ENCODE peak calls at places on chromosomes 5 and 9, in eight cellular contexts. W, B, Y, I, C, X, K and M are unnamed samples.

GRCh38 chr9:127773981-127774380 is 4.5 kb downstream of the SH2D3C start:
- DNase-seq in B (no peak), K (no peak), W (no peak), I (no peak), X (no peak), C (no peak), Y (no peak), M (no peak)

GRCh38 chr9:127075592-127076380 is 46.6 kb downstream of the ANGPTL2 start:
- DNase-seq in K (no peak), C (peak; percentile 37), X (no peak), I (no peak), B (no peak), W (no peak), Y (no peak), M (no peak)

GRCh38 chr5:135491038-135491551 is 38.9 kb upstream of the TIFAB start:
- DNase-seq in W (no peak), B (no peak), Y (no peak), C (no peak), K (no peak), I (no peak), X (no peak), M (no peak)

GRCh38 chr5:83509535-83509934 is 38.0 kb downstream of the VCAN start:
- DNase-seq in K (no peak), Y (no peak), X (no peak), B (peak; percentile 84), W (no peak), I (no peak), C (peak; percentile 90), M (peak; percentile 14)

GRCh38 chr9:78064075-78064474 is 32.5 kb upstream of the GNAQ start:
- DNase-seq in I (no peak), W (peak; percentile 31), K (no peak), C (no peak), B (no peak), Y (no peak), X (no peak), M (no peak)

GRCh38 chr9:36191290-36191645 is 547 bp downstream of the CLTA start:
- DNase-seq in C (peak; percentile 46), I (no peak), X (no peak), B (peak; percentile 44), K (no peak), Y (peak; percentile 36), W (peak; percentile 36), M (no peak)

GRCh38 chr5:173627860-173628392 is 11.5 kb upstream of the BOD1 start:
- DNase-seq in B (no peak), X (no peak), Y (no peak), I (no peak), K (peak; percentile 64), W (no peak), C (no peak), M (no peak)

GRCh38 chr5:171314728-171315385 is 5.8 kb downstream of the TLX3 start:
- DNase-seq in W (peak; percentile 54), Y (no peak), X (no peak), K (peak; percentile 52), I (no peak), C (peak; percentile 24), B (no peak), M (no peak)

GRCh38 chr9:77449177-77450092 is 198.7 kb downstream of the GNA14 start:
- DNase-seq in B (peak; percentile 99), X (peak; percentile 41), K (no peak), W (no peak), C (peak; percentile 22), I (no peak), Y (no peak), M (peak; percentile 35)

GRCh38 chr5:140855772-140856674 is at the start of gene PCDHA10:
- DNase-seq in C (peak; percentile 35), X (no peak), I (no peak), K (peak; percentile 60), W (peak; percentile 44), B (no peak), Y (no peak), M (no peak)
- TF ChIP-seq CTCF in C (no peak), X (peak; percentile 20), I (peak; percentile 69), K (peak; percentile 77), W (peak; percentile 49), B (no peak), Y (peak; percentile 55), M (no peak)

GRCh38 chr5:112186401-112186990 is 232.6 kb downstream of the EPB41L4A start:
- DNase-seq in W (peak; percentile 17), Y (peak; percentile 24), X (peak; percentile 58), C (peak; percentile 44), K (no peak), I (no peak), B (peak; percentile 71), M (peak; percentile 43)

GRCh38 chr5:112192072-112192471 is 227.0 kb downstream of the EPB41L4A start:
- DNase-seq in X (no peak), B (no peak), Y (no peak), C (no peak), W (no peak), K (no peak), I (no peak), M (no peak)

GRCh38 chr5:112192886-112193285 is 226.2 kb downstream of the EPB41L4A start:
- DNase-seq in C (no peak), B (no peak), X (no peak), W (no peak), Y (no peak), I (no peak), K (no peak), M (no peak)

GRCh38 chr5:112189328-112189840 is 229.7 kb downstream of the EPB41L4A start:
- DNase-seq in I (no peak), K (no peak), X (no peak), B (no peak), C (no peak), W (no peak), Y (no peak), M (no peak)
- TF ChIP-seq CTCF in I (no peak), K (no peak), X (no peak), B (no peak), C (no peak), W (no peak), Y (no peak), M (no peak)

GRCh38 chr5:170109059-170110031 is 3.6 kb downstream of the FOXI1 start:
- DNase-seq in X (no peak), K (peak; percentile 23), Y (no peak), B (no peak), W (no peak), I (peak; percentile 22), C (no peak), M (no peak)
- TF ChIP-seq CTCF in X (no peak), K (no peak), Y (no peak), B (no peak), W (no peak), I (no peak), C (no peak), M (no peak)

GRCh38 chr5:139514486-139514856 is 31.9 kb upstream of the STING1 start:
- DNase-seq in C (no peak), Y (no peak), B (peak; percentile 63), I (no peak), K (no peak), W (no peak), X (no peak), M (no peak)

GRCh38 chr5:139517683-139518564 is 35.4 kb upstream of the STING1 start:
- DNase-seq in B (peak; percentile 79), W (peak; percentile 96), K (peak; percentile 94), I (peak; percentile 96), X (peak; percentile 78), C (peak; percentile 90), Y (peak; percentile 98), M (peak; percentile 96)

DNA sequence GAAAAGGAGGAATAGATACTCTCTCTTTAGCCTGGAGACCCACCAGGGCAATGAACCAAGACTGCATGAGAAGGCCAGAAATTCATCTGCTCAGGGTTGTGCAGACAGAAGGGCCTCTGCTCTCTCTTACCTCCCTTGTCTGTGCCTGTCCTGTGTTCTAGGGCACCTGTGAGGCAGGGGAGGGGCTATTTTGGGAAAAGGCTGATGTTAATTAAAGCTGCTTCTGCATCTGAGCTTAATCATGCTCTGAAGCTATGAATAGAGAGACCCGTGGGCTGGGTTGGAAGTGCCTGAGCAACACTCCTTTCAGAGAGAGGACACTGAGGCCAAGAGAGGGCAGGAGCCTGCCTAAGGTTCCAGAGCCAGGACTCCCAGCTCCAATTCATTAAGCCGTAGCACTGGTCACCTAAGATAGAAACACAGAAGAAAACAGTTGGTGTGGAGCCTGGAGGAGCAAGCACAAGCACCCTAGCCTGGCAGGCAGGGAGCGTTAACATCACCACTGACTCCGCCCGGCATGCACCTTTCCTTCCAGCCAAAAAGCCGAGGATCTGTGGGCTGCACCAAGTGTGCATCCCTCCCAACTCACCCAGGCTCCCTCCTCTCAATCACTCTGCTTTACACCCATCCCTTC is 31.4 kb upstream of the STING1 start:
- DNase-seq in Y (no peak), I (no peak), X (no peak), W (no peak), B (no peak), K (no peak), C (no peak), M (no peak)
- TF ChIP-seq CTCF in Y (peak; percentile 13), I (peak; percentile 10), X (peak; percentile 60), W (no peak), B (no peak), K (no peak), C (no peak), M (no peak)

DNA sequence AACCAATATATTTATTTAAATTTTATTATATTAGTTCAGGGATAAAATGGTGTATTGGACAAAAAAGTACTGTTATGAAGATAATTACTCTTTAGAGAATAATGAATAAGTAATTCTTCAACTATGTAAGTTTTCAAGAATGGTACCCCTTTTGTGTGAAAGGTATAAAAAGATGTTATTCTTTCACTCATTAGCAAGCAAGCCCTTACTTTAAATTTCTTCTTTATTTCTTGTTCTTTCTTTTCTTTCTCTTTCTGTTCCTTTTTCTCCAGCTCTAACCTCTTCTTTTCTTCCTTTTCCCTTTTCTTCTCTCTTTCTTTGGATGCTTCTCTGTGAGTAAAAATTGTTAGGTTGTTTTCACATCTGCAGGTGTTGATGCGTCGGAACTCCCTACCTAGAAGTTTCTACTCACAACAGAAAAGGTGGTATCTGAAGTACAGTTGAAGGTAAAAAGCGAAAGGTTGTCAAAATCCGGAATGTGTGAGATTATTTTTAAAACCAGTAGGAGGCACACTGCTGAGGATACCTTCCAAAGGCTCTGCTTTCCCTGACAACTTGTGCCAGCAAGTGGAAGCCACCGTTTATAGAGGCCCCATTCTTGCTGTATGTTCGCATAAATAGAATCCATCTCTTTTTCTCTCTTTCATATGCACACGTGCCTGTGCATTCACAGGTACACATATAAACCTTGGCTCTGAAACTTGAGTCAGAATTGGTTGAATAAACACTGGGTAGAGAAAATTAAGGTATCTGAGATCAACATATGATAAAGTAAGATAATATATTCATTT is 63.4 kb upstream of the RICTOR start:
- DNase-seq in X (no peak), K (peak; percentile 26), C (no peak), Y (no peak), B (peak; percentile 15), W (no peak), I (no peak), M (no peak)
- TF ChIP-seq CTCF in X (peak; percentile 60), K (peak; percentile 57), C (no peak), Y (no peak), B (peak; percentile 29), W (no peak), I (peak; percentile 35), M (no peak)

DNA sequence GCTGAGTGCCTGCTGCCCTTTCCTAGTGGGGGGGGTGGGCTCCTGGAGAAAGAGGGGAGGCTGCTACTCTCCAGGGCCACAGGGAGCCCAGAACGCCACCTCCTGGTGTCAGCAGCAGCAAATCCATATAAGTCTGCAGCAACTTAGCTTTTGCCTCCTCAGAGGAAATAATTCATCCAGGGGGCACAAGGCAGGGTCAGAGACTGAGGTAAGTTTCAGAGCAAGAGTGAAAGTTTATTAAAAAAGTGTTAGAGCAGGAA is 4.0 kb upstream of the CLPTM1L start:
- DNase-seq in B (no peak), W (no peak), C (no peak), I (no peak), K (no peak), Y (no peak), X (no peak), M (no peak)
- TF ChIP-seq CTCF in B (no peak), W (no peak), C (no peak), I (no peak), K (no peak), Y (no peak), X (no peak), M (no peak)

GRCh38 chr5:38845555-38846378 is at the start of gene OSMR:
- DNase-seq in X (peak; percentile 95), W (peak; percentile 89), I (no peak), B (peak; percentile 99), C (peak; percentile 94), Y (peak; percentile 73), K (peak; percentile 65), M (peak; percentile 93)
- TF ChIP-seq CTCF in X (no peak), W (no peak), I (peak; percentile 36), B (no peak), C (no peak), Y (no peak), K (no peak), M (peak; percentile 12)